ENCODE peak calls at places on chromosomes 5 and 9, in seven cellular contexts. E, B, H, Z, V, A and M are unnamed samples.

GRCh38 chr9:134492281-134492691 is 149.3 kb upstream of the COL5A1 start:
- DNase-seq in A (peak; percentile 63), H (peak; percentile 68), E (peak; percentile 63), B (no peak), V (no peak), Z (no peak), M (peak; percentile 93)

GRCh38 chr5:133423618-133424282 is 188.6 kb downstream of the FSTL4 start:
- DNase-seq in B (peak; percentile 8), Z (peak; percentile 51), A (peak; percentile 65), H (peak; percentile 54), V (peak; percentile 82), E (peak; percentile 18), M (peak; percentile 6)

GRCh38 chr5:157744055-157745011 is 821 bp downstream of the LSM11 start:
- DNase-seq in B (no peak), H (peak; percentile 16), V (peak; percentile 69), A (no peak), E (no peak), Z (no peak), M (no peak)

GRCh38 chr5:93503598-93504067 is 77.4 kb downstream of the NR2F1-AS1 start:
- DNase-seq in H (no peak), E (peak; percentile 96), Z (no peak), V (no peak), A (no peak), B (no peak), M (peak; percentile 83)

GRCh38 chr9:99336005-99336404 is 113.9 kb downstream of the SEC61B start:
- DNase-seq in V (no peak), B (no peak), A (no peak), H (no peak), E (no peak), Z (no peak), M (no peak)

GRCh38 chr5:135443329-135443960 is 3.7 kb downstream of the DCANP1 start:
- DNase-seq in A (no peak), V (no peak), H (no peak), Z (no peak), E (no peak), B (no peak), M (no peak)

GRCh38 chr5:95734156-95734555 is 3.0 kb downstream of the RHOBTB3 start:
- DNase-seq in B (no peak), V (no peak), E (no peak), H (no peak), A (no peak), Z (no peak), M (peak; percentile 30)

GRCh38 chr9:5042661-5043178 is 57.6 kb downstream of the JAK2 start:
- DNase-seq in A (no peak), B (no peak), Z (no peak), V (no peak), H (no peak), E (no peak), M (no peak)

GRCh38 chr5:79694652-79695051 is 5.0 kb downstream of the CMYA5 start:
- DNase-seq in V (no peak), A (no peak), Z (no peak), B (no peak), H (no peak), E (peak; percentile 67), M (no peak)

GRCh38 chr9:88041447-88041846 is 67.1 kb upstream of the CDK20 start:
- DNase-seq in V (no peak), Z (no peak), H (no peak), A (no peak), E (no peak), B (no peak), M (no peak)

GRCh38 chr5:106047341-106047740 is 1623.4 kb downstream of the EFNA5 start:
- DNase-seq in H (no peak), E (no peak), A (no peak), Z (no peak), B (no peak), V (no peak), M (no peak)

GRCh38 chr5:138778234-138778633 is 25.0 kb downstream of the CTNNA1 start:
- DNase-seq in A (no peak), H (no peak), V (no peak), B (no peak), Z (no peak), E (no peak), M (no peak)

GRCh38 chr5:180093651-180094382 is 22.3 kb upstream of the RNF130 start:
- DNase-seq in Z (no peak), E (no peak), V (no peak), H (peak; percentile 25), A (no peak), B (no peak), M (no peak)

GRCh38 chr9:128688501-128689292 is at the start of gene SET:
- DNase-seq in Z (peak; percentile 94), E (peak; percentile 75), H (peak; percentile 95), V (peak; percentile 95), B (peak; percentile 86), A (peak; percentile 97), M (peak; percentile 92)

GRCh38 chr5:181167814-181168488 is 20.6 kb downstream of the OR2V2 start:
- DNase-seq in Z (no peak), H (no peak), E (no peak), V (peak; percentile 71), B (no peak), A (no peak), M (no peak)

GRCh38 chr9:14526504-14526903 is 166.7 kb downstream of the ZDHHC21 start:
- DNase-seq in Z (no peak), V (no peak), E (no peak), A (no peak), B (no peak), H (no peak), M (no peak)

GRCh38 chr9:108582716-108583115 is 273.1 kb downstream of the ACTL7B start:
- DNase-seq in H (no peak), Z (no peak), E (no peak), A (no peak), B (no peak), V (no peak), M (no peak)

GRCh38 chr5:143021595-143021994 is 251.4 kb downstream of the ARHGAP26 start:
- DNase-seq in H (no peak), V (no peak), Z (no peak), A (no peak), E (no peak), B (no peak), M (no peak)

GRCh38 chr9:13209498-13209897 is 70.0 kb downstream of the MPDZ start:
- DNase-seq in A (no peak), B (no peak), V (no peak), H (no peak), E (no peak), Z (no peak), M (no peak)

GRCh38 chr5:36686881-36687280 is 80.5 kb downstream of the SLC1A3 start:
- DNase-seq in Z (no peak), V (no peak), H (no peak), B (no peak), E (no peak), A (no peak), M (no peak)

GRCh38 chr5:136686192-136686872 is 321.0 kb upstream of the TRPC7 start:
- DNase-seq in B (no peak), E (peak; percentile 18), V (no peak), H (no peak), A (no peak), Z (no peak), M (no peak)

GRCh38 chr9:137878146-137878941 is 762 bp downstream of the CACNA1B start:
- DNase-seq in B (no peak), V (no peak), Z (no peak), E (no peak), A (no peak), H (no peak), M (no peak)

GRCh38 chr5:155056644-155057269 is 43.2 kb downstream of the KIF4B start:
- DNase-seq in V (no peak), B (no peak), Z (no peak), E (no peak), A (no peak), H (no peak), M (no peak)

GRCh38 chr9:128382261-128382660 is 11.1 kb downstream of the URM1 start:
- DNase-seq in B (no peak), E (no peak), A (no peak), Z (no peak), V (no peak), H (no peak), M (no peak)

GRCh38 chr5:124856726-124857125 is 110.3 kb upstream of the ZNF608 start:
- DNase-seq in B (no peak), E (no peak), A (no peak), H (no peak), Z (no peak), V (no peak), M (no peak)

GRCh38 chr9:4689687-4690104 is 10.3 kb downstream of the CDC37L1 start:
- DNase-seq in H (no peak), A (no peak), B (no peak), Z (no peak), E (peak; percentile 26), V (no peak), M (peak; percentile 60)

GRCh38 chr5:151158287-151158661 is 695 bp upstream of the ANXA6 start:
- DNase-seq in E (peak; percentile 37), B (no peak), A (no peak), H (no peak), V (no peak), Z (no peak), M (no peak)

GRCh38 chr9:83572524-83572923 is 34.3 kb upstream of the FRMD3 start:
- DNase-seq in B (no peak), H (peak; percentile 32), E (peak; percentile 59), Z (no peak), V (no peak), A (no peak), M (peak; percentile 76)

GRCh38 chr5:96259211-96259772 is 173.8 kb downstream of the PCSK1 start:
- DNase-seq in B (no peak), A (no peak), E (peak; percentile 68), Z (no peak), V (no peak), H (no peak), M (peak; percentile 80)

GRCh38 chr5:89399553-89399952 is 516.6 kb upstream of the MEF2C start:
- DNase-seq in Z (no peak), V (no peak), A (no peak), B (no peak), E (peak; percentile 40), H (no peak), M (no peak)

GRCh38 chr5:138528208-138528607 is 14.8 kb downstream of the ETF1 start:
- DNase-seq in H (no peak), V (no peak), B (no peak), A (no peak), Z (no peak), E (no peak), M (no peak)

GRCh38 chr9:115250646-115251045 is 132.7 kb upstream of the TNC start:
- DNase-seq in H (no peak), V (no peak), E (peak; percentile 97), A (no peak), Z (no peak), B (no peak), M (peak; percentile 36)

GRCh38 chr9:124894741-124895170 is 32.8 kb downstream of the ARPC5L start:
- DNase-seq in V (no peak), E (peak; percentile 26), Z (no peak), A (no peak), B (peak; percentile 39), H (no peak), M (peak; percentile 42)

GRCh38 chr5:137462816-137463520 is 36.2 kb downstream of the SPOCK1 start:
- DNase-seq in B (no peak), E (peak; percentile 30), V (no peak), Z (no peak), H (no peak), A (no peak), M (no peak)